ENCODE peak calls at places on chromosomes 11 and 22, in five cellular contexts. V is activated T-cell treated with anti-CD3 and anti-CD28 coated beads for 24 hours; I is stimulated activated CD4-positive, alpha-beta T cell treated with anti-CD3 and anti-CD28 coated beads, Interleukin-2, amount 100 ng/mL, for 48 hours; Z is activated CD8-positive, alpha-beta memory T cell treated with anti-CD3 and anti-CD28 coated beads for 24 hours; O is nucleus accumbens. M is an unnamed sample.

GRCh38 chr11:131195801-131196517 is 174.5 kb upstream of the NTM start:
- DNase-seq in V (no peak), I (no peak), Z (no peak), O (no peak), M (no peak)

GRCh38 chr22:33806191-33806590 is 114.1 kb downstream of the LARGE1 start:
- DNase-seq in V (no peak), I (no peak), Z (no peak), O (no peak), M (no peak)

GRCh38 chr11:125871391-125872137 is 15.9 kb upstream of the HYLS1 start:
- DNase-seq in V (no peak), I (peak), Z (no peak), O (no peak), M (peak)

GRCh38 chr11:14309425-14310192 is 49.4 kb downstream of the RRAS2 start:
- DNase-seq in V (no peak), I (no peak), Z (no peak), O (no peak), M (no peak)

GRCh38 chr22:35376728-35377472 is 4.0 kb upstream of the HMOX1 start:
- DNase-seq in V (no peak), I (no peak), Z (peak), O (peak), M (no peak)

GRCh38 chr11:79594839-79595238 is 154.0 kb upstream of the TENM4 start:
- DNase-seq in V (no peak), I (no peak), Z (no peak), O (no peak), M (no peak)

GRCh38 chr11:17544181-17544622 is at the start of gene USH1C:
- DNase-seq in V (peak), I (peak), Z (peak), O (no peak), M (peak)

GRCh38 chr11:126118806-126119205 is 56.1 kb upstream of the CDON start:
- DNase-seq in V (no peak), I (no peak), Z (no peak), O (no peak), M (no peak)

GRCh38 chr22:43152355-43153071 is 1.2 kb downstream of the TSPO start:
- DNase-seq in V (peak), I (peak), Z (peak), O (peak), M (peak)

GRCh38 chr11:68010058-68011041 is at the start of gene ALDH3B1:
- DNase-seq in V (no peak), I (no peak), Z (no peak), O (peak), M (no peak)

GRCh38 chr22:18970948-18971315 is 34.8 kb upstream of the PRODH start:
- DNase-seq in V (no peak), I (no peak), Z (no peak), O (no peak), M (no peak)

GRCh38 chr11:2175659-2176058 is 4.0 kb upstream of the TH start:
- DNase-seq in V (no peak), I (no peak), Z (no peak), O (no peak), M (no peak)

GRCh38 chr11:45530111-45530510 is 135.3 kb downstream of the CHST1 start:
- DNase-seq in V (no peak), I (no peak), Z (no peak), O (no peak), M (no peak)